ENCODE peak calls at places on chromosomes 4 and X, in eight cellular contexts. M is HFF-Myc, E is right lobe of liver, Y is Panc1, Z is IMR-90, W is lower lobe of right lung, N is BE2C, P is AG10803. V is an unnamed sample.

GRCh38 chr4:188411805-188412204 is 272.6 kb downstream of the TRIML1 start:
- DNase-seq in W (no peak), Y (no peak), P (no peak), E (no peak), N (no peak), Z (no peak), M (no peak), V (no peak)

GRCh38 chr4:113686950-113687718 is 74.4 kb downstream of the CAMK2D start:
- DNase-seq in E (no peak), P (peak), Z (peak), W (no peak), M (no peak), N (no peak), Y (no peak), V (no peak)

GRCh38 chrX:120797201-120797938 is 78.3 kb downstream of the CT47B1 start:
- DNase-seq in Y (no peak), P (peak), W (no peak), N (no peak), M (no peak), Z (no peak), E (no peak), V (no peak)

GRCh38 chr4:8181844-8182243 is 17.2 kb upstream of the SH3TC1 start:
- DNase-seq in Y (no peak), W (peak), M (no peak), P (no peak), Z (no peak), N (no peak), E (peak), V (no peak)

GRCh38 chr4:83009529-83009928 is 1.1 kb downstream of the LIN54 start:
- DNase-seq in Z (peak), N (no peak), M (no peak), E (no peak), W (no peak), P (peak), Y (no peak), V (no peak)

GRCh38 chr4:56465599-56466295 is 1.7 kb upstream of the SRP72 start:
- DNase-seq in M (peak), Y (no peak), P (peak), W (no peak), Z (peak), N (no peak), E (no peak), V (no peak)

GRCh38 chrX:17005712-17006372 is 59.4 kb downstream of the REPS2 start:
- DNase-seq in M (no peak), Y (no peak), N (no peak), W (no peak), Z (no peak), E (no peak), P (no peak), V (no peak)

GRCh38 chr4:162793571-162793970 is 373.1 kb downstream of the NAF1 start:
- DNase-seq in N (no peak), Z (no peak), P (peak), E (no peak), Y (no peak), M (no peak), W (no peak), V (no peak)

GRCh38 chr4:115119804-115120352 is 6.5 kb upstream of the NDST4 start:
- DNase-seq in P (no peak), W (no peak), Z (no peak), N (no peak), Y (no peak), E (no peak), M (no peak), V (no peak)

GRCh38 chrX:10006086-10006485 is 38.9 kb downstream of the CLDN34 start:
- DNase-seq in P (no peak), Y (no peak), E (no peak), Z (no peak), M (no peak), W (no peak), N (no peak), V (no peak)

GRCh38 chr4:23023121-23023520 is 330.4 kb downstream of the GBA3 start:
- DNase-seq in N (no peak), Z (no peak), Y (no peak), W (no peak), E (no peak), M (no peak), P (peak), V (no peak)

GRCh38 chrX:47191331-47191730 is 2.3 kb upstream of the UBA1 start:
- DNase-seq in N (no peak), Z (no peak), P (no peak), W (no peak), M (no peak), Y (no peak), E (peak), V (no peak)

GRCh38 chr4:145808021-145808650 is 128.2 kb downstream of the C4orf51 start:
- DNase-seq in Z (peak), W (no peak), N (peak), P (peak), E (no peak), Y (peak), M (peak), V (peak)

GRCh38 chrX:144275403-144275802 is 391.5 kb downstream of the UBE2NL start:
- DNase-seq in Z (no peak), W (no peak), P (no peak), N (no peak), E (no peak), Y (no peak), M (no peak), V (no peak)

GRCh38 chrX:136200466-136200865 is 50.7 kb downstream of the MAP7D3 start:
- DNase-seq in Z (peak), W (no peak), Y (no peak), E (no peak), M (no peak), N (no peak), P (peak), V (peak)

GRCh38 chrX:18970465-18970864 is 13.4 kb downstream of the PHKA2 start:
- DNase-seq in Y (no peak), W (no peak), M (no peak), Z (no peak), P (no peak), N (no peak), E (no peak), V (no peak)

GRCh38 chr4:182854466-182854865 is 62.7 kb downstream of the DCTD start:
- DNase-seq in Y (no peak), Z (no peak), N (no peak), P (no peak), W (no peak), M (no peak), E (no peak), V (no peak)

GRCh38 chr4:75169020-75169814 is 236.3 kb downstream of the PARM1 start:
- DNase-seq in E (no peak), Y (no peak), W (no peak), Z (no peak), P (no peak), M (no peak), N (no peak), V (no peak)

GRCh38 chr4:8475751-8476575 is 35.4 kb downstream of the TRMT44 start:
- DNase-seq in Y (no peak), Z (no peak), M (no peak), W (no peak), E (no peak), P (no peak), N (no peak), V (no peak)

GRCh38 chrX:47380268-47380667 is 9.9 kb downstream of the ZNF157 start:
- DNase-seq in P (peak), W (peak), Z (no peak), Y (no peak), M (no peak), E (no peak), N (no peak), V (no peak)

GRCh38 chrX:30144221-30144620 is 71.1 kb upstream of the MAGEB2 start:
- DNase-seq in N (no peak), Y (no peak), Z (no peak), P (no peak), M (no peak), W (no peak), E (no peak), V (no peak)

GRCh38 chr4:151801547-151802516 is 41.0 kb upstream of the GATB start:
- DNase-seq in Z (peak), P (peak), E (no peak), N (peak), Y (peak), M (no peak), W (peak), V (peak)

GRCh38 chr4:167041524-167041923 is 192.8 kb downstream of the SPOCK3 start:
- DNase-seq in M (no peak), Y (no peak), N (no peak), P (no peak), E (no peak), W (no peak), Z (no peak), V (no peak)

GRCh38 chr4:37446016-37446415 is 201.5 kb downstream of the NWD2 start:
- DNase-seq in N (no peak), E (no peak), P (no peak), M (no peak), W (no peak), Y (no peak), Z (no peak), V (no peak)

GRCh38 chr4:48337726-48338125 is 3.6 kb upstream of the SLAIN2 start:
- DNase-seq in P (no peak), Y (no peak), E (no peak), M (no peak), Z (no peak), W (no peak), N (no peak), V (no peak)

GRCh38 chr4:88230953-88231835 is 53.2 kb downstream of the PPM1K start:
- DNase-seq in N (no peak), M (no peak), P (peak), Z (peak), E (no peak), W (no peak), Y (no peak), V (no peak)

GRCh38 chrX:40273356-40274050 is 175.7 kb upstream of the BCOR start:
- DNase-seq in E (peak), M (no peak), Z (peak), W (no peak), N (peak), P (no peak), Y (no peak), V (no peak)

GRCh38 chrX:75291611-75292010 is 17.7 kb downstream of the UPRT start:
- DNase-seq in M (no peak), Z (no peak), W (no peak), Y (no peak), P (no peak), N (no peak), E (no peak), V (no peak)

GRCh38 chr4:46993075-46994006 is at the start of gene GABRA4:
- DNase-seq in Z (no peak), N (peak), P (no peak), M (no peak), E (no peak), Y (no peak), W (no peak), V (no peak)

GRCh38 chr4:176849076-176849475 is 56.4 kb upstream of the VEGFC start:
- DNase-seq in W (no peak), Z (no peak), P (no peak), E (no peak), M (no peak), N (no peak), Y (no peak), V (peak)

GRCh38 chrX:115584715-115585114 is 23.7 kb downstream of the PLS3 start:
- DNase-seq in W (no peak), E (no peak), Z (peak), Y (no peak), N (no peak), P (peak), M (no peak), V (peak)

GRCh38 chr4:11929080-11929479 is 500.4 kb upstream of the HS3ST1 start:
- DNase-seq in N (no peak), P (no peak), Z (no peak), W (no peak), E (no peak), M (no peak), Y (no peak), V (no peak)

GRCh38 chrX:41661366-41662095 is 27.2 kb upstream of the GPR34 start:
- DNase-seq in E (no peak), M (no peak), P (peak), Y (no peak), Z (peak), N (no peak), W (no peak), V (peak)

GRCh38 chr4:184288451-184289178 is 70.9 kb upstream of the ENPP6 start:
- DNase-seq in M (no peak), Z (no peak), N (no peak), Y (no peak), P (no peak), W (no peak), E (no peak), V (no peak)

GRCh38 chrX:74902806-74903205 is 22.4 kb downstream of the NEXMIF start:
- DNase-seq in M (no peak), W (no peak), P (no peak), Y (no peak), E (no peak), Z (no peak), N (no peak), V (no peak)

GRCh38 chr4:123603165-123603564 is 206.6 kb downstream of the SPRY1 start:
- DNase-seq in N (no peak), M (no peak), W (no peak), Y (no peak), P (no peak), Z (peak), E (no peak), V (no peak)

GRCh38 chr4:153816542-153816941 is 27.7 kb upstream of the SFRP2 start:
- DNase-seq in Z (no peak), N (no peak), W (no peak), Y (no peak), E (no peak), P (no peak), M (no peak), V (no peak)

GRCh38 chr4:67556426-67556825 is 2.1 kb upstream of the STAP1 start:
- DNase-seq in N (no peak), Y (no peak), P (no peak), Z (no peak), E (no peak), M (no peak), W (no peak), V (no peak)

GRCh38 chrX:94107981-94108380 is 434.0 kb downstream of the FAM133A start:
- DNase-seq in E (no peak), N (no peak), Z (no peak), W (no peak), P (no peak), M (no peak), Y (no peak), V (no peak)
- TF ChIP-seq CTCF in E (peak), N (no peak), Z (no peak), W (no peak), P (no peak), M (no peak), Y (peak), V (peak)

GRCh38 chrX:118540342-118540741 is 44.7 kb downstream of the DOCK11 start:
- DNase-seq in Z (no peak), N (no peak), M (no peak), P (no peak), E (no peak), Y (no peak), W (no peak), V (no peak)

GRCh38 chrX:118536204-118536603 is 40.6 kb downstream of the DOCK11 start:
- DNase-seq in M (no peak), Z (no peak), Y (no peak), P (no peak), N (no peak), E (no peak), W (no peak), V (no peak)

GRCh38 chrX:118541482-118541881 is 45.9 kb downstream of the DOCK11 start:
- DNase-seq in P (no peak), E (no peak), N (no peak), M (no peak), Y (no peak), Z (no peak), W (no peak), V (no peak)

GRCh38 chrX:118534716-118535493 is 39.3 kb downstream of the DOCK11 start:
- DNase-seq in W (no peak), E (no peak), P (no peak), Z (no peak), N (no peak), M (no peak), Y (no peak), V (no peak)

DNA sequence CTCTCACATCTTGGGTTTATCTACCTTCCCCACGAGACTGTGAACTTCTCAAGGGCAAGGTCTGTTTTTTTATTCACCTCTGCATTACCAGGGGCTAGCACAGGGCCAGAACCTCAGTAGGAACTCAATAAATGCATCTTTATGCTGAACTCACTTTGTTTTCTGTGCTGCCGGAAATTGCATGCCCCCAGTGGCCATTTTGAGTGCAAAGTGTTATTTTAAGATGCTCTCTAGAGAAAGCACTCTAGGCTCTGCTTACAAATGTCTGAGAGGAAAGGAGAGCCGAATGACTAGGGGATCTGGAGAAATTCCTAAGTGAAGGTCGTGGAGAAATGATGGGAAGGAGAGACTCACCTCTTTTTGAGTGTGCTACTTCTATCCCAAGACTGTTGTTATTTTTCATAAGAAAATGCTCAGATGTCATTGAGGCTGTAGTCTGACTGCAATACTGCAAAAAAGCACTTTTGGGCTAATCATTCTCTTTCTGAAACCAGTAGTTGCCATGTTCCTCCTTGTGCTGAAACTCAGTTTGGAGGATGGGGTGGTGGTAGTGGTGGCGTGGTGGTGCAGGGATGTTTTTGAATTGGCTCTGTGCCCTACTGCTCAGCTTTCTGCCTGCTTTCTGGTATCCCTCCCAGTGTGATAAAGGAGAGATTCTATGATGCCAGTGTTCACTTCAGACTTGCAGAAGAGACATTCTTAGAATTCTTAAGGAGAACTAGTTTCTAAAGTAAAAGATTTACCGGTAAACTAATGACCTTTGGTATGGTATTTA is 41.3 kb downstream of the DOCK11 start:
- DNase-seq in W (no peak), Y (no peak), P (peak), E (no peak), M (no peak), Z (peak), N (peak), V (no peak)
- TF ChIP-seq CTCF in W (no peak), Y (peak), P (peak), E (peak), M (peak), Z (peak), N (peak), V (peak)

GRCh38 chr4:173521474-173522159 is 8.4 kb downstream of the HAND2 start:
- DNase-seq in E (no peak), W (no peak), Y (no peak), M (no peak), P (no peak), N (peak), Z (no peak), V (no peak)

GRCh38 chr4:173520921-173521473 is 9.0 kb downstream of the HAND2 start:
- DNase-seq in W (no peak), N (peak), Z (no peak), Y (no peak), E (no peak), M (no peak), P (no peak), V (no peak)

GRCh38 chr4:173522874-173523395 is 7.1 kb downstream of the HAND2 start:
- DNase-seq in E (no peak), M (no peak), N (peak), W (no peak), Y (no peak), Z (no peak), P (no peak), V (no peak)

GRCh38 chr4:173524218-173525117 is 5.6 kb downstream of the HAND2 start:
- DNase-seq in P (no peak), E (no peak), Z (no peak), N (no peak), Y (no peak), M (no peak), W (no peak), V (no peak)

GRCh38 chr4:173522160-173522873 is 7.7 kb downstream of the HAND2 start:
- DNase-seq in N (peak), P (peak), M (peak), Z (peak), E (peak), Y (no peak), W (no peak), V (peak)
- TF ChIP-seq CTCF in N (no peak), P (peak), M (peak), Z (no peak), E (no peak), Y (no peak), W (no peak), V (peak)

GRCh38 chr4:4398430-4398829 is 11.5 kb downstream of the NSG1 start:
- DNase-seq in Z (no peak), N (no peak), M (no peak), P (no peak), W (peak), E (no peak), Y (no peak), V (no peak)

GRCh38 chr4:4394644-4395043 is 7.7 kb downstream of the NSG1 start:
- DNase-seq in Y (no peak), P (no peak), W (no peak), Z (peak), M (no peak), N (peak), E (no peak), V (no peak)

GRCh38 chr4:4397441-4397819 is 10.5 kb downstream of the NSG1 start:
- DNase-seq in N (no peak), M (no peak), P (no peak), Z (no peak), E (no peak), W (peak), Y (no peak), V (no peak)

GRCh38 chr4:4396628-4397440 is 9.9 kb downstream of the NSG1 start:
- DNase-seq in Z (peak), E (no peak), Y (no peak), M (no peak), P (peak), W (peak), N (no peak), V (no peak)

GRCh38 chr4:4395849-4396627 is 9.1 kb downstream of the NSG1 start:
- DNase-seq in E (no peak), M (no peak), N (peak), Y (no peak), Z (peak), W (peak), P (peak), V (peak)
- TF ChIP-seq CTCF in E (no peak), M (no peak), N (peak), Y (no peak), Z (peak), W (no peak), P (no peak), V (peak)